ENCODE peak calls at places on chromosomes 5 and 9, in four cellular contexts. One of them, this sample, is unnamed.
A peak's percentile ranks its signal among the peaks of the same experiment; 100 is the strongest.

GRCh38 chr9:35186524-35186923 is 24.7 kb downstream of the UNC13B start:
- DNase-seq in H9: no peak
- DNase-seq in trophoblast cell: no peak
- DNase-seq in mesendoderm: no peak
- DNase-seq in this sample: no peak

GRCh38 chr5:163401271-163401670 is 36.1 kb upstream of the CCNG1 start:
- DNase-seq in mesendoderm: no peak
- DNase-seq in trophoblast cell: no peak
- DNase-seq in H9: no peak
- DNase-seq in this sample: no peak

GRCh38 chr9:134925011-134925511 is 7.3 kb upstream of the FCN1 start:
- DNase-seq in trophoblast cell: peak; percentile 21
- DNase-seq in mesendoderm: no peak
- DNase-seq in H9: no peak
- DNase-seq in this sample: no peak

GRCh38 chr9:134807726-134808125 is 72.9 kb upstream of the FCN2 start:
- DNase-seq in trophoblast cell: no peak
- DNase-seq in H9: no peak
- DNase-seq in mesendoderm: no peak
- DNase-seq in this sample: no peak

GRCh38 chr5:17257705-17258273 is 40.4 kb downstream of the BASP1 start:
- DNase-seq in mesendoderm: no peak
- DNase-seq in trophoblast cell: no peak
- DNase-seq in H9: no peak
- DNase-seq in this sample: no peak

GRCh38 chr9:132798817-132799790 is 79.0 kb downstream of the AK8 start:
- DNase-seq in H9: peak; percentile 49
- DNase-seq in trophoblast cell: peak; percentile 7
- DNase-seq in mesendoderm: no peak
- DNase-seq in this sample: no peak

GRCh38 chr5:175814676-175815075 is 56.7 kb upstream of the CPLX2 start:
- DNase-seq in H9: no peak
- DNase-seq in mesendoderm: no peak
- DNase-seq in trophoblast cell: peak; percentile 18
- DNase-seq in this sample: no peak

GRCh38 chr5:155539958-155540595 is 526.5 kb downstream of the KIF4B start:
- DNase-seq in trophoblast cell: no peak
- DNase-seq in H9: no peak
- DNase-seq in mesendoderm: no peak
- DNase-seq in this sample: no peak

GRCh38 chr5:57626703-57627102 is 144.1 kb upstream of the ACTBL2 start:
- DNase-seq in mesendoderm: no peak
- DNase-seq in trophoblast cell: no peak
- DNase-seq in H9: no peak
- DNase-seq in this sample: no peak

GRCh38 chr5:173291722-173292658 is 36.2 kb downstream of the STC2 start:
- DNase-seq in mesendoderm: peak; percentile 79
- DNase-seq in H9: no peak
- DNase-seq in trophoblast cell: no peak
- DNase-seq in this sample: no peak

GRCh38 chr9:8782237-8782636 is 982.7 kb upstream of the DMAC1 start:
- DNase-seq in trophoblast cell: no peak
- DNase-seq in mesendoderm: no peak
- DNase-seq in H9: no peak
- DNase-seq in this sample: no peak

GRCh38 chr5:151007430-151008123 is 12.8 kb upstream of the GPX3 start:
- DNase-seq in H9: no peak
- DNase-seq in trophoblast cell: no peak
- DNase-seq in mesendoderm: no peak
- DNase-seq in this sample: no peak

GRCh38 chr9:133955821-133956411 is 36.2 kb downstream of the VAV2 start:
- DNase-seq in mesendoderm: peak; percentile 82
- DNase-seq in H9: peak; percentile 74
- DNase-seq in trophoblast cell: no peak
- DNase-seq in this sample: no peak

GRCh38 chr9:38035873-38036272 is 33.2 kb downstream of the SHB start:
- DNase-seq in mesendoderm: no peak
- DNase-seq in trophoblast cell: no peak
- DNase-seq in H9: no peak
- DNase-seq in this sample: no peak

GRCh38 chr5:133799556-133799955 is 168.9 kb downstream of the C5orf15 start:
- DNase-seq in mesendoderm: no peak
- DNase-seq in trophoblast cell: no peak
- DNase-seq in H9: no peak
- DNase-seq in this sample: no peak

GRCh38 chr5:14190194-14191164 is 47.3 kb downstream of the TRIO start:
- DNase-seq in trophoblast cell: peak; percentile 89
- DNase-seq in H9: no peak
- DNase-seq in mesendoderm: no peak
- DNase-seq in this sample: no peak

GRCh38 chr9:121222524-121223171 is 21.0 kb upstream of the RAB14 start:
- DNase-seq in mesendoderm: peak; percentile 18
- DNase-seq in trophoblast cell: peak; percentile 99
- DNase-seq in H9: no peak
- DNase-seq in this sample: no peak

GRCh38 chr5:150097152-150097551 is 10.8 kb upstream of the CSF1R start:
- DNase-seq in H9: no peak
- DNase-seq in mesendoderm: no peak
- DNase-seq in trophoblast cell: no peak
- DNase-seq in this sample: no peak

GRCh38 chr5:34499001-34499734 is 157.0 kb upstream of the RAI14 start:
- DNase-seq in trophoblast cell: peak; percentile 32
- DNase-seq in H9: no peak
- DNase-seq in mesendoderm: no peak
- DNase-seq in this sample: no peak

GRCh38 chr5:160534125-160534524 is 112.5 kb downstream of the PTTG1 start:
- DNase-seq in mesendoderm: no peak
- DNase-seq in trophoblast cell: no peak
- DNase-seq in H9: no peak
- DNase-seq in this sample: no peak

GRCh38 chr5:4640793-4641192 is 499.3 kb upstream of the ADAMTS16 start:
- DNase-seq in trophoblast cell: no peak
- DNase-seq in H9: peak; percentile 62
- DNase-seq in mesendoderm: peak; percentile 85
- DNase-seq in this sample: no peak

GRCh38 chr5:56110646-56111403 is 116.1 kb upstream of the IL6ST start:
- DNase-seq in H9: no peak
- DNase-seq in mesendoderm: no peak
- DNase-seq in trophoblast cell: peak; percentile 72
- DNase-seq in this sample: no peak

GRCh38 chr5:80703747-80704146 is 49.0 kb upstream of the DHFR start:
- DNase-seq in trophoblast cell: no peak
- DNase-seq in H9: no peak
- DNase-seq in mesendoderm: no peak
- DNase-seq in this sample: no peak

GRCh38 chr9:93096811-93097382 is 880 bp downstream of the CARD19 start:
- DNase-seq in trophoblast cell: no peak
- DNase-seq in mesendoderm: no peak
- DNase-seq in H9: no peak
- DNase-seq in this sample: no peak

GRCh38 chr5:76689321-76690026 is 26.5 kb upstream of the F2R start:
- DNase-seq in trophoblast cell: no peak
- DNase-seq in mesendoderm: no peak
- DNase-seq in H9: no peak
- DNase-seq in this sample: no peak

GRCh38 chr9:138077126-138077525 is 199.5 kb downstream of the CACNA1B start:
- DNase-seq in trophoblast cell: no peak
- DNase-seq in H9: no peak
- DNase-seq in mesendoderm: no peak
- DNase-seq in this sample: no peak

GRCh38 chr5:119301947-119302346 is 53.9 kb upstream of the TNFAIP8 start:
- DNase-seq in trophoblast cell: no peak
- DNase-seq in mesendoderm: no peak
- DNase-seq in H9: no peak
- DNase-seq in this sample: no peak

GRCh38 chr5:96997265-96997859 is 61.5 kb downstream of the LNPEP start:
- DNase-seq in trophoblast cell: peak; percentile 49
- DNase-seq in H9: no peak
- DNase-seq in mesendoderm: peak; percentile 54
- DNase-seq in this sample: no peak

GRCh38 chr9:113156880-113157279 is 6.1 kb downstream of the SLC31A2 start:
- DNase-seq in trophoblast cell: no peak
- DNase-seq in H9: no peak
- DNase-seq in mesendoderm: no peak
- DNase-seq in this sample: no peak

GRCh38 chr5:124043456-124043855 is 531.5 kb downstream of the CSNK1G3 start:
- DNase-seq in H9: peak; percentile 32
- DNase-seq in trophoblast cell: no peak
- DNase-seq in mesendoderm: peak; percentile 85
- DNase-seq in this sample: peak; percentile 17

GRCh38 chr5:168214071-168214470 is 77.4 kb upstream of the WWC1 start:
- DNase-seq in trophoblast cell: no peak
- DNase-seq in mesendoderm: peak; percentile 72
- DNase-seq in H9: no peak
- DNase-seq in this sample: no peak
- H2AK5ac ChIP-seq in trophoblast cell: no peak overlapping the region
- H2AK5ac ChIP-seq in mesendoderm: no peak overlapping the region
- H2AK5ac ChIP-seq in H9: no peak overlapping the region
- H2AK5ac ChIP-seq in this sample: no peak overlapping the region

DNA sequence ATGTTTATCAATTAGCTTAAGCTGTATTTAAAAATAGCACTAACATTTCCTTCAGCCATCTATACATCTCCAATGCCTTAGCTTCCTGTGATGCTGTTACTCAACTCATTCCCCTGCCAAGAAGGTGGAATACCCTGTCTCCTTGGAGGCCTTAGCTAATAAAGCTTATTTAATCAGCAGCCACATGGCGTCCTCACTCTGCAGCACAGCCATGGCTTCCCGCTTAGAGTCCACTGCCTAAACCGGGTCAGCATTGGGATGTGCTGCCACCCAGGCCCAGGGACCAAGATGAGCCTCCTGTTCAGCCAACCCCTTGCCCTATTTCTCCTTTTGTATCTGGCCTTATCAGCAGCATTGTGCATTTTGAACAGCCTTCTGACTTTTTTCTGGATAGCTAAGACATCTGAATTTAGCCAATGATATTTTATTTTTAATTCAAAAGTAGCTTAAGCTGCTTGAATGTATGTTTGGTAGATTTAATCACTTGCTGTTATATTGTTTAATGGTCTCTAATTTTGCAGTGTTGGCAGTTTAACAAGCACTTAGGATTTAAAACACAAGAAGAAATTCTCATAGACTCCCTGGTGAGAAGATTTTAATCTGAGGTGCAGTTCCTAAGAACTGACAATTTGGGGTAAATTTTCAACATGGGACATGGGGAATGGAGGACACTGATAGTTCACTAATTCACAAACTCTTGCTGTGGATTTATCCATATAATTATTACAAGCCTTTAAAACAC is 113.0 kb downstream of the RPS23 start:
- DNase-seq in trophoblast cell: no peak
- DNase-seq in mesendoderm: peak; percentile 65
- DNase-seq in H9: peak; percentile 43
- DNase-seq in this sample: no peak
- H3K79me2 ChIP-seq in trophoblast cell: no peaks in the 10 kb centered on the region
- H3K79me2 ChIP-seq in mesendoderm: no peaks in the 10 kb centered on the region
- H3K79me2 ChIP-seq in H9: no peaks in the 10 kb centered on the region
- H3K79me2 ChIP-seq in this sample: no peaks in the 10 kb centered on the region

GRCh38 chr5:159089675-159090074 is 10.0 kb downstream of the EBF1 start:
- DNase-seq in H9: no peak
- DNase-seq in trophoblast cell: no peak
- DNase-seq in mesendoderm: no peak
- DNase-seq in this sample: no peak

GRCh38 chr5:159091596-159091995 is 8.1 kb downstream of the EBF1 start:
- DNase-seq in trophoblast cell: no peak
- DNase-seq in mesendoderm: no peak
- DNase-seq in H9: no peak
- DNase-seq in this sample: no peak

GRCh38 chr5:159094745-159095144 is 5.0 kb downstream of the EBF1 start:
- DNase-seq in trophoblast cell: peak; percentile 26
- DNase-seq in H9: peak; percentile 47
- DNase-seq in mesendoderm: peak; percentile 60
- DNase-seq in this sample: no peak

GRCh38 chr5:159091051-159091450 is 8.7 kb downstream of the EBF1 start:
- DNase-seq in H9: no peak
- DNase-seq in trophoblast cell: no peak
- DNase-seq in mesendoderm: no peak
- DNase-seq in this sample: no peak

GRCh38 chr5:159092288-159092687 is 7.4 kb downstream of the EBF1 start:
- DNase-seq in H9: no peak
- DNase-seq in mesendoderm: no peak
- DNase-seq in trophoblast cell: no peak
- DNase-seq in this sample: no peak
- H2AK5ac ChIP-seq in H9: no peak overlapping the region
- H2AK5ac ChIP-seq in mesendoderm: no peak overlapping the region
- H2AK5ac ChIP-seq in trophoblast cell: no peak overlapping the region
- H2AK5ac ChIP-seq in this sample: no peak overlapping the region

DNA sequence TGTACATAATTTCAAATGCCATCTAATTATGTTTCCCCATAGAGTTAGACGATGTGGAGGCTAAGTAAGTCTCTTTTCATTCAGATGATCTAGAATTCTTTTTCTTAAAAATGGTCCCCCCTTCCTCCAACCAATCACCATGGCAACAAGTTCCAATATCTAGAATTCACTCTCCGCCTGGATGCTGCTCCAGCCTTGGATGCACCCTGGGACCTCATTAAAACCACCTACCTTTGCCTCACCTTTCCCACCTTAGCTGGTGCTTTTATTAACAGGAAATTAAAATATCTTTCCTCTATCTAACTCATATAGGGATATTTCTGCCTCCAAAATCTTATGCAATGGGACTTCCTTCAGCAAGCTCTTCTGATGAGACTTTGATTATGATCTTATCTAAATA is 49.0 kb downstream of the DIRAS2 start:
- DNase-seq in trophoblast cell: no peak
- DNase-seq in H9: no peak
- DNase-seq in mesendoderm: no peak
- DNase-seq in this sample: no peak
- H3K79me2 ChIP-seq in trophoblast cell: no peaks in the 10 kb centered on the region
- H3K79me2 ChIP-seq in H9: no peaks in the 10 kb centered on the region
- H3K79me2 ChIP-seq in mesendoderm: no peaks in the 10 kb centered on the region
- H3K79me2 ChIP-seq in this sample: no peaks in the 10 kb centered on the region

GRCh38 chr9:69894720-69895119 is 74.1 kb downstream of the CFAP95 start:
- DNase-seq in H9: no peak
- DNase-seq in trophoblast cell: no peak
- DNase-seq in mesendoderm: no peak
- DNase-seq in this sample: no peak
- H2AK5ac ChIP-seq in H9: no peak overlapping the region
- H2AK5ac ChIP-seq in trophoblast cell: no peak overlapping the region
- H2AK5ac ChIP-seq in mesendoderm: no peak overlapping the region
- H2AK5ac ChIP-seq in this sample: no peak overlapping the region

DNA sequence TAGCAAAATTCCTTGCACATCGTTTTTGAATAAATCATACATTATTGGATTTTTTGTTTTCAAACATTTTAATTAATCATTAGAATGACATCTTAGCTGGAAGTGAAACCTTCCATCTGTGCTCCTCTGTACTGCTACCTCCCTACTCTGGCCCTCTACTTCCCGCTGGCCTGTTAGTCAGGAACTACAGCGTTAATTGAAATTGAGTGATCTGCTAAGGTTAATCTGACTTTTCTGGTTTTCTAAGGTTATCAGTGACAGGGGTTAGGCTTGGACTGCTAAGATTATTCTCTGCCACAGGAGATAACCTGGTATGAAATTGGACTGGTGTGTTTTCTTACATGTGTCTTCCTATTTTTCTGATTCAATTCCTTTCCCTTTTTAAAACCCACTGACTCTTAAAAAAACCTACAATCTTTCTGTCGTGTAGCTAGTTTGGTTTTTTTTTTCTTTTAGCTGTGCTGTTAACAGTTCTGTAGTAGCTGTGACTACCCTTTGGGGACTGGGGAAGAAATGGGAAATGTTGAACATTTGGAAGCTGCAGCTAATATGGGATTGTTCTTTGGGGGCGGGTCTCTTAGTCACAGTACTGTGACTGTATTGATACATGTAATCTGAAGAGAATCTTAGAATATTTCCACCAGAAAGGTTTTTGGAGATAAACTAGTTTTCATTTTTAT is 4.6 kb downstream of the KIF2A start:
- DNase-seq in trophoblast cell: peak; percentile 58
- DNase-seq in H9: no peak
- DNase-seq in mesendoderm: peak; percentile 45
- DNase-seq in this sample: no peak
- H3K79me2 ChIP-seq in trophoblast cell: peaks cover 18% of the 10 kb centered on the region
- H3K79me2 ChIP-seq in H9: peaks cover 59% of the 10 kb centered on the region
- H3K79me2 ChIP-seq in mesendoderm: peaks cover 81% of the 10 kb centered on the region
- H3K79me2 ChIP-seq in this sample: peaks cover 87% of the 10 kb centered on the region

This sample was measured in H1.